ENCODE peak calls at places on chromosomes 3 and 15, in nine cellular contexts. One of them, this sample, is unnamed.
A peak's percentile ranks its signal among the peaks of the same experiment; 100 is the strongest.

GRCh38 chr3:170910542-170910941 is 2.1 kb upstream of the EIF5A2 start:
- DNase-seq in keratinocyte: no peak
- DNase-seq in cardiac fibroblast: peak; percentile 56
- DNase-seq in AG10803: no peak
- DNase-seq in foreskin fibroblast: peak; percentile 12
- DNase-seq in BJ: no peak
- DNase-seq in OCI-LY7: no peak
- DNase-seq in neural crest cell: no peak
- DNase-seq in HFF-Myc: no peak
- DNase-seq in this sample: no peak

GRCh38 chr3:30502742-30503073 is 103.7 kb upstream of the TGFBR2 start:
- DNase-seq in BJ: no peak
- DNase-seq in cardiac fibroblast: peak; percentile 81
- DNase-seq in HFF-Myc: no peak
- DNase-seq in OCI-LY7: no peak
- DNase-seq in foreskin fibroblast: peak; percentile 65
- DNase-seq in AG10803: peak; percentile 72
- DNase-seq in neural crest cell: no peak
- DNase-seq in keratinocyte: peak; percentile 95
- DNase-seq in this sample: peak; percentile 53

GRCh38 chr3:151468284-151468917 is 7.5 kb upstream of the IGSF10 start:
- DNase-seq in keratinocyte: no peak
- DNase-seq in AG10803: peak; percentile 63
- DNase-seq in BJ: no peak
- DNase-seq in foreskin fibroblast: peak; percentile 39
- DNase-seq in neural crest cell: peak; percentile 44
- DNase-seq in OCI-LY7: peak; percentile 60
- DNase-seq in HFF-Myc: peak; percentile 58
- DNase-seq in cardiac fibroblast: peak; percentile 82
- DNase-seq in this sample: peak; percentile 48

GRCh38 chr15:86522721-86523120 is 443.1 kb downstream of the AGBL1 start:
- DNase-seq in foreskin fibroblast: no peak
- DNase-seq in AG10803: no peak
- DNase-seq in HFF-Myc: no peak
- DNase-seq in OCI-LY7: no peak
- DNase-seq in keratinocyte: no peak
- DNase-seq in cardiac fibroblast: no peak
- DNase-seq in BJ: no peak
- DNase-seq in neural crest cell: no peak
- DNase-seq in this sample: no peak

GRCh38 chr15:89112341-89112971 is 24.2 kb downstream of the ABHD2 start:
- DNase-seq in foreskin fibroblast: peak; percentile 66
- DNase-seq in OCI-LY7: no peak
- DNase-seq in cardiac fibroblast: peak; percentile 68
- DNase-seq in BJ: no peak
- DNase-seq in neural crest cell: no peak
- DNase-seq in HFF-Myc: no peak
- DNase-seq in keratinocyte: no peak
- DNase-seq in AG10803: peak; percentile 25
- DNase-seq in this sample: no peak

GRCh38 chr3:147130461-147130860 is 275.9 kb downstream of the ZIC4 start:
- DNase-seq in foreskin fibroblast: peak; percentile 16
- DNase-seq in OCI-LY7: no peak
- DNase-seq in keratinocyte: no peak
- DNase-seq in AG10803: peak; percentile 44
- DNase-seq in BJ: peak; percentile 39
- DNase-seq in HFF-Myc: no peak
- DNase-seq in cardiac fibroblast: peak; percentile 39
- DNase-seq in neural crest cell: no peak
- DNase-seq in this sample: peak; percentile 37

GRCh38 chr15:70524470-70524869 is 238.9 kb downstream of the UACA start:
- DNase-seq in BJ: no peak
- DNase-seq in foreskin fibroblast: no peak
- DNase-seq in AG10803: no peak
- DNase-seq in HFF-Myc: no peak
- DNase-seq in OCI-LY7: no peak
- DNase-seq in neural crest cell: no peak
- DNase-seq in keratinocyte: no peak
- DNase-seq in cardiac fibroblast: no peak
- DNase-seq in this sample: no peak

GRCh38 chr3:15512173-15512572 is 9.3 kb downstream of the COLQ start:
- DNase-seq in BJ: no peak
- DNase-seq in cardiac fibroblast: peak; percentile 25
- DNase-seq in AG10803: peak; percentile 32
- DNase-seq in HFF-Myc: no peak
- DNase-seq in keratinocyte: no peak
- DNase-seq in neural crest cell: no peak
- DNase-seq in OCI-LY7: no peak
- DNase-seq in foreskin fibroblast: no peak
- DNase-seq in this sample: peak; percentile 39

GRCh38 chr3:128609294-128609693 is 41.3 kb downstream of the RPN1 start:
- DNase-seq in AG10803: no peak
- DNase-seq in neural crest cell: no peak
- DNase-seq in BJ: no peak
- DNase-seq in foreskin fibroblast: no peak
- DNase-seq in cardiac fibroblast: no peak
- DNase-seq in keratinocyte: no peak
- DNase-seq in HFF-Myc: no peak
- DNase-seq in OCI-LY7: no peak
- DNase-seq in this sample: no peak

GRCh38 chr3:35012210-35012609 is 627.1 kb upstream of the ARPP21 start:
- DNase-seq in OCI-LY7: no peak
- DNase-seq in neural crest cell: no peak
- DNase-seq in BJ: no peak
- DNase-seq in AG10803: no peak
- DNase-seq in cardiac fibroblast: no peak
- DNase-seq in HFF-Myc: no peak
- DNase-seq in keratinocyte: no peak
- DNase-seq in foreskin fibroblast: no peak
- DNase-seq in this sample: no peak

GRCh38 chr3:64489361-64490044 is 198.3 kb downstream of the ADAMTS9 start:
- DNase-seq in HFF-Myc: no peak
- DNase-seq in AG10803: no peak
- DNase-seq in OCI-LY7: no peak
- DNase-seq in cardiac fibroblast: no peak
- DNase-seq in BJ: no peak
- DNase-seq in foreskin fibroblast: no peak
- DNase-seq in neural crest cell: peak; percentile 72
- DNase-seq in keratinocyte: no peak
- DNase-seq in this sample: no peak

GRCh38 chr3:183094711-183095110 is 4.6 kb downstream of the MCCC1 start:
- DNase-seq in OCI-LY7: no peak
- DNase-seq in HFF-Myc: no peak
- DNase-seq in neural crest cell: no peak
- DNase-seq in BJ: no peak
- DNase-seq in foreskin fibroblast: no peak
- DNase-seq in cardiac fibroblast: no peak
- DNase-seq in AG10803: no peak
- DNase-seq in keratinocyte: peak; percentile 45
- DNase-seq in this sample: no peak

GRCh38 chr3:183099838-183100204 is 525 bp upstream of the MCCC1 start:
- DNase-seq in OCI-LY7: no peak
- DNase-seq in neural crest cell: no peak
- DNase-seq in keratinocyte: no peak
- DNase-seq in cardiac fibroblast: no peak
- DNase-seq in foreskin fibroblast: no peak
- DNase-seq in HFF-Myc: no peak
- DNase-seq in AG10803: no peak
- DNase-seq in BJ: no peak
- DNase-seq in this sample: no peak

GRCh38 chr3:183098538-183099025 is 714 bp downstream of the MCCC1 start:
- DNase-seq in neural crest cell: no peak
- DNase-seq in cardiac fibroblast: peak; percentile 25
- DNase-seq in HFF-Myc: no peak
- DNase-seq in OCI-LY7: no peak
- DNase-seq in AG10803: no peak
- DNase-seq in BJ: no peak
- DNase-seq in foreskin fibroblast: no peak
- DNase-seq in keratinocyte: no peak
- DNase-seq in this sample: no peak

GRCh38 chr3:183100376-183100775 is 1.1 kb upstream of the MCCC1 start:
- DNase-seq in cardiac fibroblast: peak; percentile 83
- DNase-seq in OCI-LY7: no peak
- DNase-seq in foreskin fibroblast: no peak
- DNase-seq in HFF-Myc: no peak
- DNase-seq in AG10803: no peak
- DNase-seq in BJ: no peak
- DNase-seq in neural crest cell: no peak
- DNase-seq in keratinocyte: no peak
- DNase-seq in this sample: peak; percentile 38

DNA sequence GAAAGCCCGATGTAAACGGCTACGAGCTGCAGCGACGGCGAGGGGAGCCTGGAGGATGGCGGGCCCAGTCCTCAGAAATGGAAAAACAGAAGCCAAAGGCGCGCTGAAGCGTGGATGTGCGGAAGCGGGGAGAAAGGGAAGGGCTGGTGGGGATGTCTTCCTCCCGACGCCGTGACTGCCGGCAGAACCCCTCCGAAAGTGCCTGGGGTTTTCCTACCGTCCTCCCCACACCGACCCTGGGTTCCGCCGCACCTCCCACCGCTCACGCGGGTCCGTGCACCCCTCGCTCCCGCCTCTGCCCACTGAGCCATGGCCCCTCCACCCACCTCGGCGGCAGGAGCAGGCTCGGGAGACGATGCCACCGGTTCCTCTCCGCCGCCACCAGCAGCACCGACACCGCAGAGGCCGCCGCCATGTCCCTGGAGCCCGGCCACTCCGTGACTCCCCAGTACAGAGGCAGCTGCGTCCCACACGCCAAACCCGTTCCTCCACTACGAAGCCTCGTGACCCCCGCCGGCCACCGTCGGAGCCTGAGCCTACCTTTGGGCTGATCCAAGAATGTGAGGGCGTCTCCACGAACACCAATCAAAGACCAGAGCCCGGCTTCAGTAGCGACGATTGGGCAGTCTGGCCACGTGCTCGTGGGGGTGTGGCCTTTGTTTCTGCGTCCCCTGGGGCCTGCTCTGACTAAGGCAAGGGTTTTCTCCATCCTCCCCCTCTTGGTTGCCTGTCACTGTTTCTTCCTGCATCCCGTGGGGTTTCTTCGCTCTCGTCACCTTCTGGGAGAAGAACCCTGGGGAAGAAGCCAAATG is at the start of gene MCCC1:
- DNase-seq in HFF-Myc: peak; percentile 97
- DNase-seq in BJ: peak; percentile 94
- DNase-seq in OCI-LY7: peak; percentile 99
- DNase-seq in neural crest cell: peak; percentile 92
- DNase-seq in foreskin fibroblast: peak; percentile 99
- DNase-seq in AG10803: peak; percentile 98
- DNase-seq in keratinocyte: peak; percentile 89
- DNase-seq in cardiac fibroblast: peak; percentile 99
- DNase-seq in this sample: peak; percentile 99
- TF ChIP-seq CTCF in HFF-Myc: no peak
- TF ChIP-seq CTCF in BJ: no peak
- TF ChIP-seq CTCF in OCI-LY7: no peak
- TF ChIP-seq CTCF in neural crest cell: no peak
- TF ChIP-seq CTCF in foreskin fibroblast: no peak
- TF ChIP-seq CTCF in AG10803: no peak
- TF ChIP-seq CTCF in keratinocyte: no peak
- TF ChIP-seq CTCF in cardiac fibroblast: no peak
- TF ChIP-seq CTCF in this sample: no peak

GRCh38 chr15:41971089-41971892 is 1.1 kb downstream of the EHD4 start:
- DNase-seq in foreskin fibroblast: peak; percentile 66
- DNase-seq in HFF-Myc: peak; percentile 31
- DNase-seq in keratinocyte: no peak
- DNase-seq in neural crest cell: peak; percentile 31
- DNase-seq in BJ: no peak
- DNase-seq in cardiac fibroblast: peak; percentile 65
- DNase-seq in AG10803: peak; percentile 56
- DNase-seq in OCI-LY7: peak; percentile 86
- DNase-seq in this sample: peak; percentile 35
- TF ChIP-seq CTCF in foreskin fibroblast: no peak
- TF ChIP-seq CTCF in HFF-Myc: no peak
- TF ChIP-seq CTCF in keratinocyte: no peak
- TF ChIP-seq CTCF in neural crest cell: peak; percentile 34
- TF ChIP-seq CTCF in BJ: no peak
- TF ChIP-seq CTCF in cardiac fibroblast: no peak
- TF ChIP-seq CTCF in AG10803: no peak
- TF ChIP-seq CTCF in OCI-LY7: no peak
- TF ChIP-seq CTCF in this sample: no peak

DNA sequence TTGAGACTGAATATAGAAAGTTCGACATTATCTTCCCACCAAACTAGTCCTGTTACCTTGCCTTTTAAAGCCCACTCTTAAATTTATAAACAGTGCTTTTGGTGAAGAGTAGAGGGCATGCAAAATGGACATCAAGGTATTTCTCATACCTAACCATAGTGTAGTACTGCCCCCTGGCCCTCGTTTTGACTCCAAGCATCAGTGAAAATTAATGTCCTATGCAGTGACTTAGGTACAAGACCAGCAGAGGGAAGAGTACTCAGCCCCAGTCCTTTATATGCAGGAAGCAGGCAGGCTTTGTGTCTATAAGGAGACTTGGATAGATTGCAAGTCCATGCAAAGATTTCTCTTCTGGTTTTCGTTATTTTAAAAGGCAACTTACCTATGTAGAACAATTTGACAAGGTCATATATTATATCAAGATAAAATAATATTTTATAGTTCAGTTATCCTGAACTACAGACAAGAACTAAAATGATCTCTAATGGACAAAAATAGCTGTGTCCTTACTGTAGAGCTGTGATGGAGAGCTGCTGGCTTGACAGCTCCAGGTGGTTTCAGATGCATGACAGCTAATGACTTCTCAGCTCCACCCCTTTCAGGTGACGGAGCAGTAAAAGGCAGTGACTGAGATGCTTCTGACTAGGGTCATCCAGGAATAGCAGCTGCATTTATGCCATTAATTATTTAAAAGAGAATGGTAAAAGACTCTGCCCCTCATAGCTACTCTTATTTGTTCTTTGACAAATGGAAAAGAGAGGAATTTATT is 646.1 kb downstream of the SQOR start:
- DNase-seq in HFF-Myc: no peak
- DNase-seq in foreskin fibroblast: peak; percentile 10
- DNase-seq in neural crest cell: no peak
- DNase-seq in BJ: no peak
- DNase-seq in OCI-LY7: peak; percentile 1
- DNase-seq in AG10803: no peak
- DNase-seq in cardiac fibroblast: peak; percentile 7
- DNase-seq in keratinocyte: no peak
- DNase-seq in this sample: peak; percentile 47
- TF ChIP-seq CTCF in HFF-Myc: no peak
- TF ChIP-seq CTCF in foreskin fibroblast: peak; percentile 21
- TF ChIP-seq CTCF in neural crest cell: peak; percentile 38
- TF ChIP-seq CTCF in BJ: no peak
- TF ChIP-seq CTCF in OCI-LY7: peak; percentile 29
- TF ChIP-seq CTCF in AG10803: peak; percentile 15
- TF ChIP-seq CTCF in cardiac fibroblast: no peak
- TF ChIP-seq CTCF in keratinocyte: no peak
- TF ChIP-seq CTCF in this sample: peak; percentile 68

GRCh38 chr3:69299344-69299743 is 86.5 kb downstream of the FRMD4B start:
- DNase-seq in HFF-Myc: no peak
- DNase-seq in OCI-LY7: no peak
- DNase-seq in keratinocyte: no peak
- DNase-seq in AG10803: no peak
- DNase-seq in foreskin fibroblast: no peak
- DNase-seq in cardiac fibroblast: peak; percentile 4
- DNase-seq in BJ: no peak
- DNase-seq in neural crest cell: no peak
- DNase-seq in this sample: no peak
- TF ChIP-seq CTCF in HFF-Myc: no peak
- TF ChIP-seq CTCF in OCI-LY7: no peak
- TF ChIP-seq CTCF in keratinocyte: no peak
- TF ChIP-seq CTCF in AG10803: peak; percentile 22
- TF ChIP-seq CTCF in foreskin fibroblast: peak; percentile 10
- TF ChIP-seq CTCF in cardiac fibroblast: peak; percentile 34
- TF ChIP-seq CTCF in BJ: peak; percentile 15
- TF ChIP-seq CTCF in neural crest cell: peak; percentile 41
- TF ChIP-seq CTCF in this sample: peak; percentile 53

GRCh38 chr3:5678248-5678647 is 490.7 kb downstream of the EDEM1 start:
- DNase-seq in foreskin fibroblast: no peak
- DNase-seq in AG10803: no peak
- DNase-seq in keratinocyte: no peak
- DNase-seq in BJ: no peak
- DNase-seq in cardiac fibroblast: no peak
- DNase-seq in OCI-LY7: no peak
- DNase-seq in HFF-Myc: no peak
- DNase-seq in neural crest cell: no peak
- DNase-seq in this sample: no peak
- TF ChIP-seq CTCF in foreskin fibroblast: no peak
- TF ChIP-seq CTCF in AG10803: no peak
- TF ChIP-seq CTCF in keratinocyte: no peak
- TF ChIP-seq CTCF in BJ: no peak
- TF ChIP-seq CTCF in cardiac fibroblast: no peak
- TF ChIP-seq CTCF in OCI-LY7: no peak
- TF ChIP-seq CTCF in HFF-Myc: no peak
- TF ChIP-seq CTCF in neural crest cell: no peak
- TF ChIP-seq CTCF in this sample: no peak

This sample was measured in HFFc6.